ENCODE peak calls at places on chromosomes 3 and 15, in ten cellular contexts. One of them, this sample, is unnamed.

GRCh38 chr15:80500021-80500420 is 95.8 kb downstream of the ARNT2 start:
- DNase-seq in RWPE2: no peak
- DNase-seq in cardiac muscle cell: no peak
- DNase-seq in PC-3: no peak
- DNase-seq in heart right ventricle: no peak
- DNase-seq in retinal pigment epithelial cell: no peak
- DNase-seq in fibroblast of lung: no peak
- DNase-seq in choroid plexus epithelial cell: no peak
- DNase-seq in aorta: no peak
- DNase-seq in AG04450: no peak
- DNase-seq in this sample: no peak

GRCh38 chr3:16864610-16865313 is 20.0 kb upstream of the PLCL2 start:
- DNase-seq in RWPE2: no peak
- DNase-seq in cardiac muscle cell: no peak
- DNase-seq in PC-3: peak; percentile 89
- DNase-seq in heart right ventricle: no peak
- DNase-seq in retinal pigment epithelial cell: peak; percentile 62
- DNase-seq in fibroblast of lung: peak; percentile 69
- DNase-seq in choroid plexus epithelial cell: peak; percentile 82
- DNase-seq in aorta: no peak
- DNase-seq in AG04450: no peak
- DNase-seq in this sample: no peak

GRCh38 chr3:126752303-126753190 is 48.5 kb downstream of the CHCHD6 start:
- DNase-seq in RWPE2: no peak
- DNase-seq in cardiac muscle cell: peak; percentile 88
- DNase-seq in PC-3: peak; percentile 74
- DNase-seq in heart right ventricle: peak; percentile 80
- DNase-seq in retinal pigment epithelial cell: peak; percentile 33
- DNase-seq in fibroblast of lung: peak; percentile 78
- DNase-seq in choroid plexus epithelial cell: peak; percentile 81
- DNase-seq in aorta: peak; percentile 92
- DNase-seq in AG04450: peak; percentile 57
- DNase-seq in this sample: peak; percentile 70

GRCh38 chr15:40282144-40282869 is 557 bp downstream of the ANKRD63 start:
- DNase-seq in RWPE2: no peak
- DNase-seq in cardiac muscle cell: peak; percentile 60
- DNase-seq in PC-3: peak; percentile 43
- DNase-seq in heart right ventricle: no peak
- DNase-seq in retinal pigment epithelial cell: no peak
- DNase-seq in fibroblast of lung: no peak
- DNase-seq in choroid plexus epithelial cell: no peak
- DNase-seq in aorta: no peak
- DNase-seq in AG04450: no peak
- DNase-seq in this sample: no peak

GRCh38 chr15:37134699-37135131 is 34.4 kb upstream of the MEIS2 start:
- DNase-seq in RWPE2: no peak
- DNase-seq in cardiac muscle cell: peak; percentile 64
- DNase-seq in PC-3: peak; percentile 67
- DNase-seq in heart right ventricle: no peak
- DNase-seq in retinal pigment epithelial cell: no peak
- DNase-seq in fibroblast of lung: peak; percentile 63
- DNase-seq in choroid plexus epithelial cell: peak; percentile 67
- DNase-seq in aorta: no peak
- DNase-seq in AG04450: no peak
- DNase-seq in this sample: no peak

GRCh38 chr3:172606021-172606420 is 82.8 kb upstream of the TNFSF10 start:
- DNase-seq in RWPE2: no peak
- DNase-seq in cardiac muscle cell: no peak
- DNase-seq in PC-3: no peak
- DNase-seq in heart right ventricle: no peak
- DNase-seq in retinal pigment epithelial cell: no peak
- DNase-seq in fibroblast of lung: no peak
- DNase-seq in choroid plexus epithelial cell: peak; percentile 84
- DNase-seq in aorta: no peak
- DNase-seq in AG04450: no peak
- DNase-seq in this sample: no peak

GRCh38 chr15:40763801-40764765 is at the start of gene GCHFR:
- DNase-seq in RWPE2: peak; percentile 92
- DNase-seq in cardiac muscle cell: peak; percentile 87
- DNase-seq in PC-3: peak; percentile 79
- DNase-seq in heart right ventricle: peak; percentile 67
- DNase-seq in retinal pigment epithelial cell: no peak
- DNase-seq in fibroblast of lung: peak; percentile 49
- DNase-seq in choroid plexus epithelial cell: peak; percentile 62
- DNase-seq in aorta: peak; percentile 93
- DNase-seq in AG04450: no peak
- DNase-seq in this sample: peak; percentile 82

GRCh38 chr3:151362798-151363197 is 21.8 kb downstream of the P2RY12 start:
- DNase-seq in RWPE2: no peak
- DNase-seq in cardiac muscle cell: no peak
- DNase-seq in PC-3: no peak
- DNase-seq in heart right ventricle: no peak
- DNase-seq in retinal pigment epithelial cell: peak; percentile 37
- DNase-seq in fibroblast of lung: no peak
- DNase-seq in choroid plexus epithelial cell: peak; percentile 71
- DNase-seq in aorta: no peak
- DNase-seq in AG04450: no peak
- DNase-seq in this sample: no peak

GRCh38 chr3:141087071-141087824 is 36.1 kb downstream of the SPSB4 start:
- DNase-seq in RWPE2: no peak
- DNase-seq in cardiac muscle cell: no peak
- DNase-seq in PC-3: no peak
- DNase-seq in heart right ventricle: no peak
- DNase-seq in retinal pigment epithelial cell: no peak
- DNase-seq in fibroblast of lung: no peak
- DNase-seq in choroid plexus epithelial cell: no peak
- DNase-seq in aorta: peak; percentile 49
- DNase-seq in AG04450: no peak
- DNase-seq in this sample: no peak

GRCh38 chr3:12508316-12508715 is 24.0 kb downstream of the TSEN2 start:
- DNase-seq in RWPE2: peak; percentile 72
- DNase-seq in cardiac muscle cell: no peak
- DNase-seq in PC-3: peak; percentile 91
- DNase-seq in heart right ventricle: no peak
- DNase-seq in retinal pigment epithelial cell: no peak
- DNase-seq in fibroblast of lung: peak; percentile 99
- DNase-seq in choroid plexus epithelial cell: peak; percentile 100
- DNase-seq in aorta: no peak
- DNase-seq in AG04450: peak; percentile 98
- DNase-seq in this sample: peak; percentile 70

GRCh38 chr15:38701134-38701533 is 136.5 kb upstream of the RASGRP1 start:
- DNase-seq in RWPE2: no peak
- DNase-seq in cardiac muscle cell: no peak
- DNase-seq in PC-3: no peak
- DNase-seq in heart right ventricle: no peak
- DNase-seq in retinal pigment epithelial cell: no peak
- DNase-seq in fibroblast of lung: no peak
- DNase-seq in choroid plexus epithelial cell: no peak
- DNase-seq in aorta: no peak
- DNase-seq in AG04450: no peak
- DNase-seq in this sample: no peak

GRCh38 chr15:38705421-38706219 is 141.0 kb upstream of the RASGRP1 start:
- DNase-seq in RWPE2: no peak
- DNase-seq in cardiac muscle cell: no peak
- DNase-seq in PC-3: no peak
- DNase-seq in heart right ventricle: no peak
- DNase-seq in retinal pigment epithelial cell: no peak
- DNase-seq in fibroblast of lung: no peak
- DNase-seq in choroid plexus epithelial cell: no peak
- DNase-seq in aorta: no peak
- DNase-seq in AG04450: no peak
- DNase-seq in this sample: no peak

GRCh38 chr15:38698215-38698614 is 133.6 kb upstream of the RASGRP1 start:
- DNase-seq in RWPE2: no peak
- DNase-seq in cardiac muscle cell: no peak
- DNase-seq in PC-3: no peak
- DNase-seq in heart right ventricle: no peak
- DNase-seq in retinal pigment epithelial cell: no peak
- DNase-seq in fibroblast of lung: no peak
- DNase-seq in choroid plexus epithelial cell: no peak
- DNase-seq in aorta: no peak
- DNase-seq in AG04450: no peak
- DNase-seq in this sample: no peak

GRCh38 chr15:38699633-38700230 is 135.1 kb upstream of the RASGRP1 start:
- DNase-seq in RWPE2: no peak
- DNase-seq in cardiac muscle cell: peak; percentile 66
- DNase-seq in PC-3: peak; percentile 84
- DNase-seq in heart right ventricle: peak; percentile 55
- DNase-seq in retinal pigment epithelial cell: no peak
- DNase-seq in fibroblast of lung: peak; percentile 65
- DNase-seq in choroid plexus epithelial cell: peak; percentile 82
- DNase-seq in aorta: no peak
- DNase-seq in AG04450: no peak
- DNase-seq in this sample: peak; percentile 68

DNA sequence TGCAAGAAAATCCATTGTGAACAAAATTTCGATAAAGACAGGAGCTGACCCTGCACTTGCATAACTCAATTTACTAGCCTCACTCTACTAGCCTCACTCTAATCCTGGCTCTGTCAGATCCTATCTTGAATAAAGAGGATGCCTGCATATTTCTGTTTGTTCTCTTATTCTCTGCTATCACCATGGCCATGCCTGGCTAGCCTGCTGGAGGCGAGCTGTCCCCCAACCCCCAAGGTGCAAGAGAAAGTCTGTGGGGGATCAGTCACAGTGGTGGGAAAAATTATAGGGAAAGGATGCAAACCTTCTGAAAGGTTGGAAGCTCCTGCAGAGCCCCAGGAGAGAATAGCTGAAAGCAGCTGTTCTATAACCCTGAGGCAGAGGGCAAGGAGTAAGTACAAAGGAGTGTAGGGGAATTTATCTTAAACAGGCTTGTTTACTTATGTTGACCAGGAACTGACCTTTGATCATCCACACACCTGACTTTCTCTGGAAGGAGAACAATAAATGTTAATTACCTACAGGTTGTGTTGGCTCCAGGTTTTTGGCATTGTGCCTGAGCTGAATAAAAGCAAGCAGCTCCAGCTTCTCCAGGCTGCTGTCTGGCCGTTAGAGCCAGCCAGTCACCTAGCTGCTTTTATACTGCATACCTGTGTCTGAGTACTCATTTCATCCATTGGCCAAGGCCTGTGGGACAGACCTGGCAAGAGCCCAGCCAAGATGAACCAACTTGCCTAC is 137.7 kb upstream of the RASGRP1 start:
- DNase-seq in RWPE2: peak; percentile 70
- DNase-seq in cardiac muscle cell: no peak
- DNase-seq in PC-3: peak; percentile 39
- DNase-seq in heart right ventricle: no peak
- DNase-seq in retinal pigment epithelial cell: no peak
- DNase-seq in fibroblast of lung: no peak
- DNase-seq in choroid plexus epithelial cell: peak; percentile 52
- DNase-seq in aorta: no peak
- DNase-seq in AG04450: no peak
- DNase-seq in this sample: no peak
- H3K4me3 ChIP-seq in RWPE2: no peak overlapping the region
- H3K4me3 ChIP-seq in cardiac muscle cell: no peak overlapping the region
- H3K4me3 ChIP-seq in PC-3: no peak overlapping the region
- H3K4me3 ChIP-seq in heart right ventricle: no peak overlapping the region
- H3K4me3 ChIP-seq in retinal pigment epithelial cell: no peak overlapping the region
- H3K4me3 ChIP-seq in fibroblast of lung: no peak overlapping the region
- H3K4me3 ChIP-seq in choroid plexus epithelial cell: no peak overlapping the region
- H3K4me3 ChIP-seq in aorta: no peak overlapping the region
- H3K4me3 ChIP-seq in AG04450: no peak overlapping the region
- H3K4me3 ChIP-seq in this sample: no peak overlapping the region

DNA sequence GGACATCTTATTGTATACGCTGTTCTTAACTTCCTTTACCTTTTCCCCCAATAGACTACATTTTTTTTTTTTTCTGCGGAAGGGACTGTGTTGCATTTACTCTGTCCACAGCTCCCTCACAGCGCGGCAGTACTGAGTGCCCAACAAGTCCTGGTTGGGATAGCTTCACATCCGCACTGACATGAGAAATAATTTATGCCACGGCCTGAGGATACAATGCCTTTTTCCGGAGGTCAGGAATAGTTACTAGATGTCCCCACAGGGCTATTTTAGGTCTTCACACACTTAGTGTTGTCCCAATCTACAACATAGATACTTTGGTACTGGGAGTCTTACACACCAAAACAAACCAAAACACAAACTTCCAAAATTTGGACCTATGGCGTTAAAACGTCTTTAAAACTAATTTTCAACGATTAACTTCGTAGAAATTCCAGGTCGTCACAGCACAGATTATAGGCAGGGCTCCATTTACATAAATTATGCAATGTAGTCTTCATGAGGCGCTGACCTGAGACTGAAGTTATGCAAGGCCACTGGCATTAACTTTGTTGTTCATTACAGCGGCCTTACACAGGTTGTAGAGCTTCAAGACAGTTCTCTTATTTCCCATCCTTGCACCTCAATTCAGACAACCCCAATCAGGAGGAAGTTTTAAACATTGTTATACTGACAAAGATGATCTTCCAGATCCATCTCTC is 990 bp upstream of the PPIB start:
- DNase-seq in RWPE2: no peak
- DNase-seq in cardiac muscle cell: no peak
- DNase-seq in PC-3: no peak
- DNase-seq in heart right ventricle: no peak
- DNase-seq in retinal pigment epithelial cell: no peak
- DNase-seq in fibroblast of lung: no peak
- DNase-seq in choroid plexus epithelial cell: peak; percentile 40
- DNase-seq in aorta: no peak
- DNase-seq in AG04450: no peak
- DNase-seq in this sample: no peak
- H3K4me3 ChIP-seq in RWPE2: peak overlapping the region; percentile 18
- H3K4me3 ChIP-seq in cardiac muscle cell: peak overlapping the region; percentile 8
- H3K4me3 ChIP-seq in PC-3: peak overlapping the region; percentile 64
- H3K4me3 ChIP-seq in heart right ventricle: peak overlapping the region; percentile 65
- H3K4me3 ChIP-seq in retinal pigment epithelial cell: peak overlapping the region; percentile 38
- H3K4me3 ChIP-seq in fibroblast of lung: peak overlapping the region; percentile 55
- H3K4me3 ChIP-seq in choroid plexus epithelial cell: peak overlapping the region; percentile 60
- H3K4me3 ChIP-seq in aorta: no peak overlapping the region
- H3K4me3 ChIP-seq in AG04450: peak overlapping the region; percentile 60
- H3K4me3 ChIP-seq in this sample: peak overlapping the region; percentile 74

GRCh38 chr3:128727996-128728395 is 2.0 kb downstream of the RAB7A start:
- DNase-seq in RWPE2: no peak
- DNase-seq in cardiac muscle cell: no peak
- DNase-seq in PC-3: peak; percentile 56
- DNase-seq in heart right ventricle: no peak
- DNase-seq in retinal pigment epithelial cell: no peak
- DNase-seq in fibroblast of lung: no peak
- DNase-seq in choroid plexus epithelial cell: no peak
- DNase-seq in aorta: no peak
- DNase-seq in AG04450: no peak
- DNase-seq in this sample: no peak
- H3K4me3 ChIP-seq in RWPE2: peak overlapping the region; percentile 88
- H3K4me3 ChIP-seq in cardiac muscle cell: peak overlapping the region; percentile 93
- H3K4me3 ChIP-seq in PC-3: peak overlapping the region; percentile 99
- H3K4me3 ChIP-seq in heart right ventricle: peak overlapping the region; percentile 82
- H3K4me3 ChIP-seq in retinal pigment epithelial cell: peak overlapping the region; percentile 92
- H3K4me3 ChIP-seq in fibroblast of lung: peak overlapping the region; percentile 98
- H3K4me3 ChIP-seq in choroid plexus epithelial cell: peak overlapping the region; percentile 100
- H3K4me3 ChIP-seq in aorta: peak overlapping the region; percentile 88
- H3K4me3 ChIP-seq in AG04450: peak overlapping the region; percentile 95
- H3K4me3 ChIP-seq in this sample: peak overlapping the region; percentile 93

DNA sequence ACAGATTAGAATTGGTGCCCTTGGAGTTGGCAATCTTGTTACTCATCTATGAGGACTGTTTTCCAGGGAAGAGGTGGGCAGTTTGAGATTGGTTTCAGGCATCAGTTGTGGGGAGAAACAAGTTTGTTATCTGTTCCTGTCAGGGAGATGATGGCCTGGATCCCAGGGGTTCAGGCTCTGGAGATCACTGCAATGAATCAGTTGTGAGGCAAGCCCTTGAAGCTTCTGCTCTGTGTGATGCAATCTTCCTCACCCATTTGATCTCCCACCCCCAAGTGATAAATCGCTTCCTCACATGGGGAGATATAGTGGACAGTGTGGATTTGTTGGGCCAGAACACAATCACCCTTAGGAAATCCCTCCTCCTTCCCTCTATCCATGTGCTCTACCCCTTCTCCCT is 276.6 kb upstream of the LRTM1 start:
- DNase-seq in RWPE2: no peak
- DNase-seq in cardiac muscle cell: no peak
- DNase-seq in PC-3: no peak
- DNase-seq in heart right ventricle: no peak
- DNase-seq in retinal pigment epithelial cell: no peak
- DNase-seq in fibroblast of lung: peak; percentile 23
- DNase-seq in choroid plexus epithelial cell: no peak
- DNase-seq in aorta: no peak
- DNase-seq in AG04450: no peak
- DNase-seq in this sample: no peak
- H3K4me3 ChIP-seq in RWPE2: no peak overlapping the region
- H3K4me3 ChIP-seq in cardiac muscle cell: no peak overlapping the region
- H3K4me3 ChIP-seq in PC-3: no peak overlapping the region
- H3K4me3 ChIP-seq in heart right ventricle: no peak overlapping the region
- H3K4me3 ChIP-seq in retinal pigment epithelial cell: no peak overlapping the region
- H3K4me3 ChIP-seq in fibroblast of lung: no peak overlapping the region
- H3K4me3 ChIP-seq in choroid plexus epithelial cell: no peak overlapping the region
- H3K4me3 ChIP-seq in aorta: no peak overlapping the region
- H3K4me3 ChIP-seq in AG04450: no peak overlapping the region
- H3K4me3 ChIP-seq in this sample: no peak overlapping the region

This sample was measured in tibial artery.